ENCODE peak calls at places on chromosomes 13 and 19, in seven cellular contexts. C is PC-3, G is cardiac muscle cell, Y is IMR-90, N is A549, T is thoracic aorta, W is left ventricle myocardium inferior. B is an unnamed sample. For H3K4me1, the result is how much of the 10 kb centered on the place peaks cover.

GRCh38 chr13:49760555-49760954 is 31.9 kb downstream of the KPNA3 start:
- DNase-seq in T (no peak), N (no peak), W (no peak), Y (no peak), C (no peak), G (no peak), B (no peak)

GRCh38 chr13:100542546-100543156 is 45.9 kb downstream of the GGACT start:
- DNase-seq in Y (peak), C (peak), T (no peak), G (no peak), W (no peak), N (peak), B (no peak)

GRCh38 chr19:4870025-4870700 is 2.7 kb upstream of the PLIN3 start:
- DNase-seq in Y (peak), W (no peak), N (peak), G (no peak), C (peak), T (peak), B (no peak)

GRCh38 chr13:24892844-24893243 is 128.9 kb downstream of the RNF17 start:
- DNase-seq in N (no peak), T (no peak), Y (no peak), C (no peak), G (no peak), W (no peak), B (no peak)

GRCh38 chr19:21482863-21483276 is 22.5 kb upstream of the ZNF429 start:
- DNase-seq in N (no peak), W (peak), G (peak), Y (no peak), T (no peak), C (peak), B (peak)

GRCh38 chr13:49373699-49374098 is 70.2 kb downstream of the CAB39L start:
- DNase-seq in C (no peak), N (no peak), W (no peak), G (peak), Y (peak), T (no peak), B (no peak)

GRCh38 chr19:47231215-47232054 is 436 bp upstream of the BBC3 start:
- DNase-seq in T (peak), W (peak), G (peak), Y (peak), C (peak), N (peak), B (peak)

GRCh38 chr13:90105276-90105675 is 1242.2 kb upstream of the MIR17HG start:
- DNase-seq in T (no peak), G (no peak), N (no peak), C (peak), Y (no peak), W (no peak), B (no peak)

GRCh38 chr13:63944896-63945295 is 2529.2 kb upstream of the PCDH20 start:
- DNase-seq in C (no peak), T (no peak), W (no peak), Y (no peak), N (no peak), G (peak), B (no peak)

GRCh38 chr19:5590865-5591154 is 23.1 kb upstream of the TINCR start:
- DNase-seq in N (no peak), T (no peak), W (no peak), C (no peak), G (no peak), Y (no peak), B (peak)

GRCh38 chr13:99657848-99658265 is 156.6 kb downstream of the TM9SF2 start:
- DNase-seq in W (peak), C (no peak), Y (no peak), T (no peak), G (peak), N (peak), B (no peak)

GRCh38 chr19:23415561-23416191 is 20.4 kb upstream of the ZNF91 start:
- DNase-seq in Y (no peak), G (peak), N (no peak), C (no peak), W (peak), T (no peak), B (no peak)

GRCh38 chr19:16338470-16339360 is 14.1 kb downstream of the KLF2 start:
- DNase-seq in N (peak), W (no peak), T (peak), Y (peak), C (peak), G (no peak), B (peak)

GRCh38 chr19:28377077-28377476 is 835.9 kb downstream of the UQCRFS1 start:
- DNase-seq in C (no peak), W (no peak), N (no peak), T (no peak), G (peak), Y (no peak), B (no peak)

GRCh38 chr13:95643814-95644598 is 500 bp downstream of the DZIP1 start:
- DNase-seq in C (no peak), G (peak), Y (peak), T (no peak), N (peak), W (peak), B (peak)

GRCh38 chr19:6947745-6948144 is 60.4 kb downstream of the ADGRE1 start:
- DNase-seq in T (no peak), G (no peak), W (no peak), C (peak), N (peak), Y (no peak), B (no peak)

GRCh38 chr19:47027586-47028371 is 8.1 kb downstream of the NPAS1 start:
- DNase-seq in C (no peak), W (no peak), N (no peak), G (no peak), Y (no peak), T (no peak), B (peak)

GRCh38 chr13:101408154-101408553 is 8.2 kb downstream of the NALCN start:
- DNase-seq in C (no peak), G (no peak), N (no peak), Y (no peak), W (no peak), T (no peak), B (no peak)

GRCh38 chr19:42234364-42234763 is 8.0 kb downstream of the GSK3A start:
- DNase-seq in W (no peak), C (no peak), G (no peak), N (no peak), Y (no peak), T (no peak), B (no peak)

GRCh38 chr19:383922-384800 is 24.8 kb downstream of the C2CD4C start:
- DNase-seq in G (peak), C (no peak), T (no peak), Y (no peak), W (no peak), N (no peak), B (peak)

GRCh38 chr19:34096020-34096915 is 76.0 kb upstream of the LSM14A start:
- DNase-seq in G (peak), T (no peak), W (no peak), Y (peak), N (peak), C (peak), B (no peak)

GRCh38 chr13:31394491-31394890 is 194.7 kb downstream of the B3GLCT start:
- DNase-seq in W (no peak), C (no peak), N (no peak), G (no peak), T (no peak), Y (no peak), B (no peak)

GRCh38 chr19:20422216-20422615 is 143.4 kb downstream of the ZNF737 start:
- DNase-seq in G (no peak), T (no peak), C (no peak), W (no peak), Y (no peak), N (no peak), B (no peak)

GRCh38 chr13:77476456-77476855 is 59.0 kb upstream of the SCEL start:
- DNase-seq in T (no peak), Y (no peak), N (no peak), G (no peak), C (no peak), W (no peak), B (no peak)

GRCh38 chr13:30520571-30520970 is 54.8 kb upstream of the HMGB1 start:
- DNase-seq in C (peak), G (no peak), N (no peak), Y (peak), W (no peak), T (no peak), B (no peak)

GRCh38 chr13:97433727-97434416 is at the start of gene RAP2A:
- DNase-seq in W (peak), C (peak), Y (peak), G (peak), N (peak), T (peak), B (peak)

GRCh38 chr19:21256722-21257121 is 72.5 kb downstream of the ZNF708 start:
- DNase-seq in Y (peak), W (no peak), C (no peak), N (peak), T (no peak), G (peak), B (no peak)

DNA sequence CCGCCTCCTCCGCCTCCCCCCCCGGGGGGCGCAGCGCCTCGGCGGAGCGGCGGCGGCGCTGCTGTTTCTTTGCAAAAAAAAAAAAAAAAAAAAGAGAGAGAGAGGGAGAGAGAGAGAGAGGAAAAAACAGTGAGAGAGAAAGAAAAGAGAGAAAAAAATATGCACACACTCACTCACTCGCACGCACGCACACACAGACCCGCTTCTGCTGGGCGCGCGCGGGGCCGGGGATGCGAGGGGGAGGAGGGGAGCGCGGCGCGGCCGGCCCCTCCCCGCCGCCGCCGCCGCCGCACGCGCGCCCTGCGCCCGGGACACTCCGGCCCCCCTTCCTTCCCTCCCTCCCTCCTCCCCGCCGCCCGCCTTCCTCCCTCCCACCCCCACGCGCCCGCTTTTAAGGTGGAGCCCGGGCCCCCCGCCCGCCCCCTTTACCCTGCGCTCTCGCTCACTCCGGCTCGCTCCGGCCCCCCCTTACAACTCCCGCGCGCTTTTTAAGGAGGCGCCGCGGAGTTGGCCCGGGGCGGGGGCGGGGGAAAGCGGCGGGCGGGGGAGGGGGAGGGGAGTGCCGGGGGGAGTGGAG is at the start of gene SAMD1:
- DNase-seq in G (peak), W (peak), Y (peak), T (peak), N (peak), C (peak), B (peak)
- H3K4me3 ChIP-seq in G (peak), W (peak), Y (peak), T (peak), N (peak), C (peak), B (peak)

DNA sequence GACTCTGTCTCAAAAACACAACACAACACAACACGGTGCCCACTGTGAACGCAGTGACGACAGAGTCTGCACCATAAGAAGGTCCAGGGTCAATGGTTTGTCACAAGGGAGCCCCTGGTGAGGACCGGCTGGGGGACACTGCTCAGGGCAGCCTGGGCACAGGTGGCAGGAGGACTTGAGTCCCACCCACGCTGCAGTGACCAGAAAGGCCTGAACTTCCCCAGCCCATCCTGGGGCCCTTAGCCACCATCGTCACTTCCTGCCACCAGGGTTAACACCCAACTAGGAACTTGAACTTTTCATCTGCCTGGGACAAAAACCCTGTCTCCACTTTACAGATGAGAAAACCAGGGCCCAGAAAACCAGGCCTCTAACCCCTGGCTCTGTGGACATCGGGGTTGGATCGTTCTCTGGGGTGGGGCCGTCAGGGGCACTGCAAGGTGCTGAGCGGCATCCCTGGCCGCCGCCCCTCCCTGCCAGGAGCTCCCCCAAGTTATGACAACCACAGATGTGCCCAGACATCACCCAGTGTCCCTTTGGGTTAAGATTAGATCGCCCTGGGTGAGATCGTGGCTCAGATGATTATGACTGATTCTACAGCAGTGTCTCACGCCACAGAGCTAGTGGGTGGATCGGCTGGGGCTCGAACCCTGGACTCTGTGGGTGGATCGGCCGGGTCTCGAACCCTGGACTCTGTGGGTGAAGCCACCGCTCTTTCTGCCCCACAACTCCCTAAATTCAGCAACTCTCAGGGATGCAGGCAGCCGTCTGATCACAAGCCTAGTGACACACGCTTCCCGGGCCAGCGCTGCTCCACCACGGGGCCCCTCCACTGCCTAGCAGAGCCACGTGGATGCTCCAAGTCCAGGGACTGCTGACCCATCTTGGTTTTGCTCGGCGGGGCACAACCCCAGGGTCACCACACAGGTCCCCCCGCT is 14.0 kb downstream of the MOB3A start:
- DNase-seq in N (no peak), T (no peak), G (no peak), Y (no peak), W (no peak), C (no peak), B (peak)
- H3K27ac ChIP-seq in N (no peak), T (no peak), G (no peak), Y (no peak), W (peak), C (no peak), B (no peak)

GRCh38 chr19:13881692-13882418 is 4.9 kb downstream of the NANOS3 start:
- DNase-seq in N (no peak), Y (peak), T (no peak), W (no peak), C (no peak), G (no peak), B (peak)
- H3K4me1 ChIP-seq in N (under half), Y (under half), T (under half), W (under half), C (under half), G (under half), B (under half)

GRCh38 chr19:49453013-49453756 is at the start of gene ALDH16A1:
- DNase-seq in G (peak), C (no peak), W (peak), N (peak), Y (peak), T (peak), B (peak)
- H3K4me3 ChIP-seq in G (peak), C (no peak), W (peak), N (peak), Y (peak), T (peak), B (peak)

B was measured in kidney.